ENCODE peak calls at places on chromosomes 12 and 14, in seven cellular contexts. D, G, O, B, N, L and Y are unnamed samples.

GRCh38 chr12:102120886-102121285 is 903 bp downstream of the PARPBP start:
- DNase-seq in B (no peak), N (no peak), D (no peak), O (no peak), G (no peak), L (no peak), Y (no peak)

GRCh38 chr12:6367969-6368892 is 7.1 kb downstream of the SCNN1A start:
- DNase-seq in G (no peak), O (no peak), B (no peak), L (no peak), D (no peak), N (no peak), Y (no peak)

GRCh38 chr12:133129368-133130037 is 571 bp downstream of the ZNF891 start:
- DNase-seq in N (no peak), B (no peak), G (no peak), O (no peak), L (no peak), D (no peak), Y (no peak)

GRCh38 chr12:2094597-2094996 is 41.8 kb downstream of the CACNA1C start:
- DNase-seq in L (no peak), N (no peak), O (no peak), B (no peak), G (no peak), D (no peak), Y (peak; percentile 66)

GRCh38 chr12:108457006-108457733 is 57.9 kb upstream of the FICD start:
- DNase-seq in N (no peak), O (no peak), L (no peak), G (no peak), D (peak; percentile 15), B (no peak), Y (no peak)

GRCh38 chr12:92108651-92109050 is 37.0 kb downstream of the BTG1 start:
- DNase-seq in N (no peak), O (no peak), B (no peak), D (peak; percentile 18), G (no peak), L (no peak), Y (no peak)

GRCh38 chr12:91492648-91493047 is 310.0 kb upstream of the DCN start:
- DNase-seq in O (no peak), N (no peak), G (no peak), L (no peak), D (no peak), B (no peak), Y (no peak)

GRCh38 chr12:91381309-91381804 is 198.7 kb upstream of the DCN start:
- DNase-seq in O (peak; percentile 48), L (no peak), B (no peak), D (peak; percentile 34), G (peak; percentile 49), N (no peak), Y (no peak)

GRCh38 chr14:24921903-24922302 is 128.0 kb downstream of the STXBP6 start:
- DNase-seq in G (no peak), O (no peak), L (no peak), B (no peak), N (no peak), D (no peak), Y (no peak)

GRCh38 chr14:24069411-24069735 is 2.0 kb upstream of the CPNE6 start:
- DNase-seq in G (no peak), B (no peak), O (no peak), L (no peak), N (no peak), D (no peak), Y (peak; percentile 40)

GRCh38 chr12:79710707-79711483 is 20.1 kb upstream of the PAWR start:
- DNase-seq in N (no peak), L (no peak), B (no peak), D (no peak), G (no peak), O (no peak), Y (no peak)

GRCh38 chr14:99756796-99757195 is 36.4 kb upstream of the EML1 start:
- DNase-seq in L (no peak), B (no peak), O (no peak), D (no peak), N (no peak), G (no peak), Y (peak; percentile 49)
- H3K4me1 ChIP-seq in L (peaks cover 13% of the 10 kb centered on the region), B (no peaks in the 10 kb centered on the region), O (peaks cover 90% of the 10 kb centered on the region), D (peaks cover 39% of the 10 kb centered on the region), N (peaks cover 70% of the 10 kb centered on the region), G (no peaks in the 10 kb centered on the region), Y (peaks cover 36% of the 10 kb centered on the region)

DNA sequence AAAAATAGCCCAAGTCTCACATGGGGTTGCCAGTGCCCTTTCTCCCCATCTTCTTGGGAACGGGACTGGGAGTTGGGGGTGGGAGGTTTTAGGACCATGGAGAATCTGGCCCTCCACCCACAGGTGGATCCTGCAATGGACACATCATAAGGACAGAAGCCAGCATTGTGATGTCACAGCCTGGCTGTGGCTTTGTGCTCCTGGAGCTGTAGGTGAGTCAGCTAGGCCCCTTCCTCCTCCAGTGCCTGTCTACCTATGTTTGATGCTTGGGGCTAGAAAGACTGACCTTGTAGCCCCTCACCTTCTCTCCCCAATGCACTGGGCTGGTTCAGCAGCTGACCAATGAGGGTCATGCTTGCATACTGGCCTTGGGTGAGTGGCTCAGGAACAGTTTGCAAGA is at the start of gene CCDC197:
- DNase-seq in B (no peak), L (no peak), D (no peak), O (no peak), N (no peak), G (no peak), Y (no peak)
- H3K4me1 ChIP-seq in B (no peaks in the 10 kb centered on the region), L (peaks cover 6% of the 10 kb centered on the region), D (no peaks in the 10 kb centered on the region), O (peaks cover 30% of the 10 kb centered on the region), N (peaks cover 20% of the 10 kb centered on the region), G (peaks cover 5% of the 10 kb centered on the region), Y (no peaks in the 10 kb centered on the region)

DNA sequence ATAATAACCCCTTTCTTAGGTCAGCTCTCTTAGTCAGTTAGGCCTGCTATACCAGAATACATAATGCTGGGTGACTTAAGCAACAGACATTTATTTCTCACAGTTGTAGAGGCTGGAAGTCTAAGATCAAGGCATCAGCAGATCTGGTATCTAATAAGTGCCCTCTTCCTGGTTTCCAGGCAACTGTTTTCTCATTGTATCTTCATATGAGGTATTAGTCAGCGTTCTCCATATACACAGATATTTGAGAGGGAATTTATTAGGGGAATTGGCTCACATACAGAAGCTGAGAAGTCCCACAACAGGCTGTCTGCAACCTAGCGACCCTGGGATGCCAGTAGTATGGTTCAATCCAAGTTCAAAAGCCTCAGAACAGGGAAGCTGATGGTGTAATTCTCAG is 896.0 kb downstream of the GALC start:
- DNase-seq in L (no peak), O (no peak), B (no peak), N (no peak), D (no peak), G (no peak), Y (no peak)
- H3K4me1 ChIP-seq in L (no peaks in the 10 kb centered on the region), O (no peaks in the 10 kb centered on the region), B (no peaks in the 10 kb centered on the region), N (no peaks in the 10 kb centered on the region), D (no peaks in the 10 kb centered on the region), G (no peaks in the 10 kb centered on the region), Y (no peaks in the 10 kb centered on the region)

GRCh38 chr12:62763827-62764226 is 171.1 kb downstream of the PPM1H start:
- DNase-seq in O (no peak), G (no peak), N (no peak), D (no peak), B (no peak), L (no peak), Y (no peak)

GRCh38 chr12:62763319-62763718 is 171.6 kb downstream of the PPM1H start:
- DNase-seq in N (no peak), G (no peak), B (no peak), D (no peak), O (no peak), L (no peak), Y (no peak)

GRCh38 chr12:62761658-62762057 is 173.3 kb downstream of the PPM1H start:
- DNase-seq in G (no peak), D (no peak), L (no peak), O (no peak), B (no peak), N (no peak), Y (no peak)

GRCh38 chr12:62764251-62764650 is 170.7 kb downstream of the PPM1H start:
- DNase-seq in G (no peak), D (no peak), O (no peak), N (no peak), L (no peak), B (no peak), Y (no peak)

GRCh38 chr12:62762645-62763044 is 172.3 kb downstream of the PPM1H start:
- DNase-seq in G (no peak), L (no peak), B (no peak), O (no peak), D (no peak), N (no peak), Y (no peak)
- H3K4me1 ChIP-seq in G (no peaks in the 10 kb centered on the region), L (no peaks in the 10 kb centered on the region), B (no peaks in the 10 kb centered on the region), O (peaks cover 27% of the 10 kb centered on the region), D (no peaks in the 10 kb centered on the region), N (no peaks in the 10 kb centered on the region), Y (peaks cover 6% of the 10 kb centered on the region)

GRCh38 chr14:96090441-96091148 is 51.4 kb downstream of the C14orf132 start:
- DNase-seq in O (no peak), G (peak; percentile 59), B (no peak), N (no peak), L (no peak), D (peak; percentile 42), Y (no peak)
- H3K4me1 ChIP-seq in O (peaks cover 35% of the 10 kb centered on the region), G (no peaks in the 10 kb centered on the region), B (no peaks in the 10 kb centered on the region), N (peaks cover 34% of the 10 kb centered on the region), L (no peaks in the 10 kb centered on the region), D (no peaks in the 10 kb centered on the region), Y (no peaks in the 10 kb centered on the region)

GRCh38 chr12:88575361-88575959 is 4.8 kb downstream of the KITLG start:
- DNase-seq in B (no peak), G (no peak), N (no peak), L (no peak), O (no peak), D (no peak), Y (no peak)

GRCh38 chr12:88571543-88571942 is 8.7 kb downstream of the KITLG start:
- DNase-seq in L (no peak), O (no peak), N (no peak), D (no peak), B (no peak), G (no peak), Y (no peak)

GRCh38 chr12:88574278-88574677 is 6.0 kb downstream of the KITLG start:
- DNase-seq in B (no peak), D (no peak), O (no peak), L (no peak), G (no peak), N (no peak), Y (no peak)

GRCh38 chr12:88570103-88570502 is 10.2 kb downstream of the KITLG start:
- DNase-seq in N (no peak), D (no peak), L (no peak), B (no peak), O (no peak), G (no peak), Y (no peak)

GRCh38 chr12:88572785-88573565 is 7.3 kb downstream of the KITLG start:
- DNase-seq in N (no peak), B (no peak), D (no peak), G (no peak), O (no peak), L (no peak), Y (no peak)
- H3K4me1 ChIP-seq in N (peaks cover 82% of the 10 kb centered on the region), B (no peaks in the 10 kb centered on the region), D (peaks cover 30% of the 10 kb centered on the region), G (no peaks in the 10 kb centered on the region), O (peaks cover 99% of the 10 kb centered on the region), L (no peaks in the 10 kb centered on the region), Y (peaks cover 50% of the 10 kb centered on the region)

GRCh38 chr14:85576161-85576560 is 46.2 kb downstream of the FLRT2 start:
- DNase-seq in L (no peak), O (no peak), B (no peak), D (no peak), G (no peak), N (no peak), Y (no peak)
- H3K4me1 ChIP-seq in L (no peaks in the 10 kb centered on the region), O (no peaks in the 10 kb centered on the region), B (no peaks in the 10 kb centered on the region), D (no peaks in the 10 kb centered on the region), G (no peaks in the 10 kb centered on the region), N (peaks cover 10% of the 10 kb centered on the region), Y (no peaks in the 10 kb centered on the region)

GRCh38 chr12:81084848-81085350 is 7.0 kb downstream of the ACSS3 start:
- DNase-seq in B (no peak), G (no peak), D (no peak), O (no peak), N (no peak), L (no peak), Y (no peak)
- H3K4me1 ChIP-seq in B (no peaks in the 10 kb centered on the region), G (no peaks in the 10 kb centered on the region), D (peaks cover 35% of the 10 kb centered on the region), O (no peaks in the 10 kb centered on the region), N (no peaks in the 10 kb centered on the region), L (no peaks in the 10 kb centered on the region), Y (peaks cover 17% of the 10 kb centered on the region)